ENCODE peak calls at places on chromosome 14, in five cellular contexts. A is H1, I is GM12878, L is HepG2, U is K562. F is an unnamed sample.

GRCh38 chr14:23093993-23094665 is 807 bp downstream of the ACIN1 start:
- DNase-seq in I (no peak), U (no peak), L (no peak), A (peak), F (no peak)

GRCh38 chr14:101591582-101591981 is 30.3 kb downstream of the DIO3 start:
- DNase-seq in I (no peak), U (no peak), A (no peak), L (no peak), F (no peak)

GRCh38 chr14:21066882-21067502 is 3.1 kb upstream of the ARHGEF40 start:
- DNase-seq in A (no peak), L (peak), U (peak), I (no peak), F (peak)

GRCh38 chr14:55913324-55914035 is 204.7 kb upstream of the PELI2 start:
- DNase-seq in A (no peak), I (no peak), L (no peak), U (no peak), F (no peak)

GRCh38 chr14:104110491-104111209 is 25.1 kb downstream of the ASPG start:
- DNase-seq in A (no peak), L (no peak), U (no peak), I (no peak), F (no peak)

GRCh38 chr14:63383776-63384367 is 65.1 kb upstream of the GPHB5 start:
- DNase-seq in U (no peak), A (no peak), L (no peak), I (peak), F (no peak)

GRCh38 chr14:68309631-68310030 is 483.2 kb downstream of the ZFP36L1 start:
- DNase-seq in A (no peak), I (no peak), L (no peak), U (no peak), F (no peak)

GRCh38 chr14:69606258-69606657 is 5.1 kb upstream of the SUSD6 start:
- DNase-seq in I (no peak), A (no peak), L (peak), U (no peak), F (no peak)

GRCh38 chr14:93045965-93046695 is 69.6 kb downstream of the ITPK1 start:
- DNase-seq in I (no peak), L (no peak), A (no peak), U (peak), F (peak)

GRCh38 chr14:67485501-67486095 is 2.9 kb downstream of the TMEM229B start:
- DNase-seq in L (no peak), I (no peak), U (peak), A (no peak), F (no peak)

GRCh38 chr14:86072134-86072894 is 542.4 kb downstream of the FLRT2 start:
- DNase-seq in A (no peak), L (no peak), U (no peak), I (no peak), F (no peak)

GRCh38 chr14:23568600-23569310 is 1.2 kb upstream of the AP1G2 start:
- DNase-seq in A (no peak), I (no peak), L (peak), U (no peak), F (no peak)

GRCh38 chr14:75492832-75493579 is 29.3 kb upstream of the BATF start:
- DNase-seq in I (no peak), A (no peak), U (no peak), L (no peak), F (no peak)

GRCh38 chr14:36315159-36315853 is 5.1 kb downstream of the MBIP start:
- DNase-seq in I (peak), A (no peak), L (no peak), U (no peak), F (no peak)

GRCh38 chr14:89926709-89927108 is 27.8 kb downstream of the EFCAB11 start:
- DNase-seq in I (no peak), U (no peak), L (peak), A (no peak), F (no peak)

GRCh38 chr14:97703006-97703760 is 906.0 kb downstream of the VRK1 start:
- DNase-seq in L (no peak), I (peak), A (no peak), U (no peak), F (no peak)

GRCh38 chr14:59585891-59586554 is 9.4 kb upstream of the CCDC175 start:
- DNase-seq in I (no peak), A (no peak), L (no peak), U (no peak), F (no peak)

GRCh38 chr14:100432652-100433427 is 109.7 kb downstream of the SLC25A47 start:
- DNase-seq in I (no peak), U (no peak), L (no peak), A (no peak), F (no peak)

GRCh38 chr14:85625925-85626585 is 96.1 kb downstream of the FLRT2 start:
- DNase-seq in L (no peak), I (no peak), A (no peak), U (no peak), F (no peak)

GRCh38 chr14:26121181-26121580 is 476.7 kb downstream of the NOVA1 start:
- DNase-seq in U (no peak), I (no peak), L (no peak), A (no peak), F (no peak)

GRCh38 chr14:87566986-87567385 is 426.0 kb downstream of the GALC start:
- DNase-seq in A (no peak), I (no peak), U (no peak), L (no peak), F (no peak)

GRCh38 chr14:74018029-74018703 is 922 bp downstream of the ENTPD5 start:
- DNase-seq in I (no peak), L (peak), U (no peak), A (no peak), F (no peak)

GRCh38 chr14:73661872-73662271 is 17.1 kb downstream of the DNAL1 start:
- DNase-seq in A (no peak), U (no peak), L (no peak), I (no peak), F (no peak)

GRCh38 chr14:30389134-30389900 is 169.6 kb upstream of the G2E3 start:
- DNase-seq in U (no peak), L (no peak), A (no peak), I (no peak), F (no peak)

GRCh38 chr14:95008445-95009217 is 148.7 kb downstream of the DICER1 start:
- DNase-seq in U (no peak), I (no peak), A (no peak), L (no peak), F (no peak)

GRCh38 chr14:39365354-39365753 is 66.9 kb downstream of the FBXO33 start:
- DNase-seq in U (no peak), A (no peak), L (no peak), I (no peak), F (no peak)

GRCh38 chr14:24179961-24180726 is 8.3 kb downstream of the REC8 start:
- DNase-seq in L (no peak), U (no peak), I (no peak), A (no peak), F (no peak)

GRCh38 chr14:53519137-53519536 is 366.0 kb upstream of the DDHD1 start:
- DNase-seq in I (no peak), L (no peak), U (no peak), A (no peak), F (no peak)

GRCh38 chr14:93772263-93772662 is 16.0 kb downstream of the PRIMA1 start:
- DNase-seq in I (no peak), L (no peak), A (no peak), U (no peak), F (no peak)

GRCh38 chr14:74720526-74720925 is 7.6 kb downstream of the FCF1 start:
- DNase-seq in L (no peak), A (no peak), U (no peak), I (no peak), F (no peak)

GRCh38 chr14:54893151-54893760 is 9.4 kb downstream of the GCH1 start:
- DNase-seq in L (peak), I (no peak), A (no peak), U (peak), F (peak)

GRCh38 chr14:31965735-31966598 is 111.1 kb upstream of the ARHGAP5 start:
- DNase-seq in I (no peak), L (peak), U (peak), A (no peak), F (no peak)

GRCh38 chr14:20413785-20414117 is 450 bp upstream of the TEP1 start:
- DNase-seq in A (no peak), L (no peak), U (no peak), I (no peak), F (no peak)

GRCh38 chr14:100640481-100641273 is 53.5 kb upstream of the BEGAIN start:
- DNase-seq in I (peak), L (no peak), A (no peak), U (no peak), F (no peak)

GRCh38 chr14:73567951-73568885 is 795 bp upstream of the ACOT2 start:
- DNase-seq in U (peak), L (peak), I (no peak), A (no peak), F (no peak)

GRCh38 chr14:24366664-24367505 is 1.1 kb upstream of the NFATC4 start:
- DNase-seq in U (peak), A (no peak), L (peak), I (peak), F (peak)

GRCh38 chr14:96501383-96501745 is 818 bp upstream of the PAPOLA start:
- DNase-seq in U (peak), A (no peak), I (no peak), L (no peak), F (no peak)

GRCh38 chr14:34496007-34496678 is 34.1 kb upstream of the SPTSSA start:
- DNase-seq in I (no peak), U (no peak), L (no peak), A (no peak), F (no peak)

GRCh38 chr14:92540472-92541048 is 27.0 kb downstream of the RIN3 start:
- DNase-seq in U (no peak), I (no peak), A (no peak), L (no peak), F (peak)

GRCh38 chr14:72177246-72177645 is 245.0 kb downstream of the RGS6 start:
- DNase-seq in U (no peak), L (no peak), A (no peak), I (no peak), F (no peak)

DNA sequence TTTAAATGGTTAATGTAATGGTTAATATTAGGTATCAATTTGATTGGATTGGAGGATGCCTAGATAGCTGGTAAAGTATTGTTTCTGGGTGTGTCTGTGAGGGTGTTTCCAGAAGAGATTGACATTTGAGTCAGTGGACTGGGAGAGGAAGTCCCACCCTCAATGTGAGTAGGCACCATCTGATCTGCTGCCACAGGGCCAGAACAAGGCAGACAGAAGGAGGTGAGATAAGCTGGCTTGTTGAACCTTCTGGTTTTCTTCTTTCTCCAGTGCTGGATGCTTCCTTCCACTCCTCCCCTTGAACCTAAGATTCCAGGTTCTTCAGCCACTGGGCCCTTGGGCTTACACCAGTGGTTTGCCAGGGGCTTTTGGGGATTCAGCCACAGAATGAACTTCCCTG is 756.5 kb upstream of the LRFN5 start:
- DNase-seq in L (no peak), U (no peak), I (no peak), A (no peak), F (no peak)
- H2AFZ ChIP-seq in L (no peak), U (no peak), I (no peak), A (peak), F (no peak)

GRCh38 chr14:102982852-102983470 is 60.5 kb downstream of the AMN start:
- DNase-seq in A (no peak), I (no peak), L (no peak), U (no peak), F (no peak)
- TF ChIP-seq EZH2 in A (no peak), I (no peak), L (no peak), U (no peak), F (no peak)

GRCh38 chr14:65286443-65286842 is 126.1 kb upstream of the FUT8 start:
- DNase-seq in A (no peak), U (peak), I (no peak), L (peak), F (peak)
- TF ChIP-seq YY1 in A (no peak), U (no peak), I (peak), L (no peak), F (no peak)

DNA sequence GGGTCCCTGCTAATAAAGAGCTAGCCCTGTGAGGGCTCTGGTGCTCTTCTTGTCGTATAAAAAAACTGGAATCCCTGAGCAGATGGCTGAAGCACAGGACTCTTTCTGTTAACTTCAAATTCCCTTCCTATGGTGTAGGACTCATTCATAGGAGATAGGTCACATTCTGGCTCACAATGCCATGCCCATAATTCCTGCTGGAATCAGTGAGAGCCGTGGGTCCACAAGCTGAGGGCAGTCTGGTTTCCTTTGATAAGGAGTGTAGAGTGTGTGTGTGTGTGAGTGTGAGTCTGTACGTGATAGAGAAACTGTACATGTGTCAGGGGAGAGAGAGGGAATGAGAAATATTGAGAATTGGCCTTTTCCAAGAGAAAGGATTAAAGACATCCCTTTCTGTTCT is 78.7 kb downstream of the TMX1 start:
- DNase-seq in U (no peak), I (no peak), A (no peak), L (no peak), F (no peak)
- H2AFZ ChIP-seq in U (no peak), I (no peak), A (no peak), L (no peak), F (no peak)

DNA sequence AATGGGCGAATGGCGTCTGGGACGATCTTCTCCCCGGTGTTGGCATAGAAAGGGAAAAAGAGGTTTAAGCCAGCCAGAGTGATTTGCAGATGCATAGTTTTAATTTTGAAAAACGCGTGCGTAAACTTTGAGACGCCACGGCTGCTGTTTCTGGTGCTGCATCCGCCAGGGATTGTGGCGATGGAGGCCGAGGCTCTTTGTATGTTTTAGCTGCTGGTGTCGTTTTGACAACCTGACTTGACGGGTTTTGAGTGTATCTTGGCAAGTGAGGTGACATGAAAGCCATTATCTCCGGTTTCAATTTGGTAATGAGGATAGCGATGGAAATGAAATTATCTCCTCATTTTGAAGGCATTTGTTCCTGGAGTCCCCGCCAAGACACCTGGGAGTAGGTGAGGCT is 1.6 kb downstream of the PTGDR start:
- DNase-seq in L (no peak), A (no peak), U (no peak), I (no peak), F (no peak)
- TF ChIP-seq EZH2 in L (no peak), A (no peak), U (no peak), I (no peak), F (no peak)